ENCODE peak calls at places on chromosomes 2 and 18, in four cellular contexts. J, G, H and C are unnamed samples.
A peak's percentile ranks its signal among the peaks of the same experiment; 100 is the strongest.

GRCh38 chr2:169757778-169758177 is 24.1 kb downstream of the KLHL23 start:
- DNase-seq in J (no peak), G (no peak), H (no peak), C (no peak)

GRCh38 chr2:39124000-39124769 is 3.3 kb upstream of the SOS1 start:
- DNase-seq in J (peak; percentile 98), G (peak; percentile 96), H (peak; percentile 86), C (peak; percentile 90)

GRCh38 chr2:194135463-194135862 is 1521.6 kb upstream of the SLC39A10 start:
- DNase-seq in J (no peak), G (no peak), H (no peak), C (no peak)

GRCh38 chr2:138689705-138690104 is 90.5 kb downstream of the NXPH2 start:
- DNase-seq in J (no peak), G (no peak), H (no peak), C (no peak)

GRCh38 chr2:43776317-43776716 is 2.5 kb downstream of the DYNC2LI1 start:
- DNase-seq in J (no peak), G (no peak), H (no peak), C (no peak)

GRCh38 chr2:201966691-201967388 is 66.8 kb upstream of the FZD7 start:
- DNase-seq in J (no peak), G (no peak), H (no peak), C (no peak)

GRCh38 chr2:239953418-239954061 is 71.6 kb downstream of the NDUFA10 start:
- DNase-seq in J (peak; percentile 71), G (peak; percentile 22), H (no peak), C (no peak)

GRCh38 chr2:128366746-128367511 is 48.3 kb upstream of the HS6ST1 start:
- DNase-seq in J (no peak), G (no peak), H (no peak), C (peak; percentile 38)

GRCh38 chr18:24837065-24837464 is 376.6 kb downstream of the HRH4 start:
- DNase-seq in J (no peak), G (no peak), H (no peak), C (no peak)

GRCh38 chr18:28112056-28112470 is 64.9 kb downstream of the CDH2 start:
- DNase-seq in J (no peak), G (no peak), H (no peak), C (peak; percentile 78)

GRCh38 chr2:42087857-42088195 is 40.0 kb downstream of the PKDCC start:
- DNase-seq in J (no peak), G (no peak), H (no peak), C (no peak)

GRCh38 chr2:240293126-240293864 is 142.2 kb upstream of the GPC1 start:
- DNase-seq in J (no peak), G (no peak), H (no peak), C (no peak)

GRCh38 chr2:238855891-238856580 is 8.2 kb downstream of the TWIST2 start:
- DNase-seq in J (no peak), G (no peak), H (no peak), C (no peak)

GRCh38 chr2:110807520-110807919 is 75.1 kb downstream of the ACOXL start:
- DNase-seq in J (no peak), G (peak; percentile 24), H (no peak), C (no peak)

GRCh38 chr2:45649457-45649854 is 2.0 kb upstream of the PRKCE start:
- DNase-seq in J (no peak), G (no peak), H (no peak), C (no peak)

GRCh38 chr2:182318466-182319309 is 108.1 kb downstream of the PDE1A start:
- DNase-seq in J (no peak), G (no peak), H (no peak), C (no peak)

GRCh38 chr2:171406044-171406443 is 27.7 kb downstream of the METTL8 start:
- DNase-seq in J (no peak), G (no peak), H (no peak), C (no peak)

GRCh38 chr2:8000861-8001260 is 681.0 kb upstream of the ID2 start:
- DNase-seq in J (no peak), G (no peak), H (no peak), C (no peak)
- H3K4me1 ChIP-seq in J (no peaks in the 10 kb centered on the region), G (peaks cover 22% of the 10 kb centered on the region), H (no peaks in the 10 kb centered on the region), C (peaks cover 27% of the 10 kb centered on the region)

GRCh38 chr2:47521666-47522285 is 118.8 kb downstream of the MSH2 start:
- DNase-seq in J (no peak), G (no peak), H (no peak), C (no peak)
- H3K4me3 ChIP-seq in J (no peak overlapping the region), G (peak overlapping the region; percentile 63), H (no peak overlapping the region), C (peak overlapping the region; percentile 37)

GRCh38 chr2:229335877-229336346 is 64.8 kb upstream of the PID1 start:
- DNase-seq in J (peak; percentile 47), G (no peak), H (no peak), C (no peak)

GRCh38 chr2:229335349-229335748 is 64.3 kb upstream of the PID1 start:
- DNase-seq in J (no peak), G (no peak), H (no peak), C (no peak)

DNA sequence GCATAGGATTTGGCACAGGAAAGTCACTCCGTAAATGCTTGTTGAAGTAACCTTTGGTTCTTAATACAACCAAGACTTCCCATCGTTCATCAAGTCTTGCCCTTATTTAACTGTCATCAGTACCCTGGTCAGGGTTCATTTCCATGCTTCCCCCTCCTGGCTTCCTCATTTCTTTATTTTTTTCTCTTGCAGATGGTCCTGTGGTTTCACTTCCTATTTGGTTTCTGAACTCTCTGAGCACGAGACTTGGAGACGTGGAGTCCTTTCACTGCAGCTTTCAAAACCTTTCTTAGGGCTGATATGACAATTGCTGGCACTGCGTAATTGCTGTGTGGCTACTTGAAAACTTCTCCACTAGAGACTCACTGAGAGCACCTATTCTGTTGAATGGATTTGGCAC is 59.9 kb upstream of the PID1 start:
- DNase-seq in J (no peak), G (no peak), H (no peak), C (no peak)
- H3K27ac ChIP-seq in J (no peak overlapping the region), G (no peak overlapping the region), H (no peak overlapping the region), C (no peak overlapping the region)

GRCh38 chr2:196230051-196230450 is 58.7 kb upstream of the STK17B start:
- DNase-seq in J (no peak), G (no peak), H (no peak), C (no peak)
- H3K4me1 ChIP-seq in J (peaks cover 3% of the 10 kb centered on the region), G (peaks cover 28% of the 10 kb centered on the region), H (no peaks in the 10 kb centered on the region), C (peaks cover 42% of the 10 kb centered on the region)

GRCh38 chr2:9055471-9055870 is 52.0 kb upstream of the MBOAT2 start:
- DNase-seq in J (no peak), G (no peak), H (no peak), C (no peak)
- H3K4me3 ChIP-seq in J (no peak overlapping the region), G (no peak overlapping the region), H (no peak overlapping the region), C (no peak overlapping the region)